ENCODE peak calls at places on chromosomes 3 and 15, in eight cellular contexts. Q is endothelial cell of umbilical vein, Y is HepG2, Z is HCT116, J is H1, H is SK-N-SH, E is GM12878, O is K562. K is an unnamed sample.

GRCh38 chr3:69250014-69250413 is 127.6 kb upstream of the LMOD3 start:
- DNase-seq in O (peak; percentile 1), J (no peak), E (no peak), H (no peak), Z (no peak), Q (no peak), Y (no peak), K (no peak)

GRCh38 chr15:83845230-83845629 is 191.3 kb downstream of the ADAMTSL3 start:
- DNase-seq in H (no peak), E (no peak), Y (no peak), J (no peak), Z (no peak), Q (no peak), O (no peak), K (no peak)

GRCh38 chr3:182226995-182227394 is 515.3 kb downstream of the SOX2 start:
- DNase-seq in Z (no peak), Y (no peak), Q (no peak), O (no peak), J (no peak), E (no peak), H (no peak), K (no peak)

GRCh38 chr3:69698728-69699127 is 40.5 kb upstream of the MITF start:
- DNase-seq in Y (no peak), O (no peak), Q (no peak), J (no peak), E (no peak), Z (no peak), H (no peak), K (no peak)

GRCh38 chr3:184725176-184725575 is 13.3 kb upstream of the MAGEF1 start:
- DNase-seq in Y (no peak), E (no peak), Z (no peak), Q (no peak), J (no peak), O (no peak), H (no peak), K (no peak)

GRCh38 chr3:38960953-38961622 is 90.7 kb downstream of the SCN11A start:
- DNase-seq in Q (peak; percentile 57), Y (peak; percentile 25), O (peak; percentile 76), H (peak; percentile 56), J (peak; percentile 39), E (peak; percentile 8), Z (peak; percentile 58), K (no peak)

GRCh38 chr15:39887832-39888231 is 32.2 kb downstream of the GPR176 start:
- DNase-seq in H (no peak), E (no peak), J (no peak), Q (peak; percentile 74), O (peak; percentile 12), Z (peak; percentile 3), Y (peak; percentile 78), K (no peak)

GRCh38 chr3:10762611-10763247 is 53.3 kb upstream of the SLC6A11 start:
- DNase-seq in J (no peak), Q (no peak), O (no peak), H (no peak), Y (no peak), E (no peak), Z (no peak), K (no peak)

GRCh38 chr15:73691398-73691797 is 7.2 kb downstream of the CD276 start:
- DNase-seq in E (no peak), Y (no peak), O (peak; percentile 27), Z (no peak), Q (peak; percentile 25), J (no peak), H (no peak), K (no peak)

GRCh38 chr3:143206955-143207337 is 87.4 kb downstream of the CHST2 start:
- DNase-seq in Q (no peak), H (no peak), E (no peak), Y (no peak), Z (no peak), J (no peak), O (no peak), K (no peak)

GRCh38 chr3:182746959-182747358 is 46.3 kb upstream of the ATP11B start:
- DNase-seq in O (no peak), Q (no peak), Y (no peak), H (no peak), Z (no peak), J (no peak), E (no peak), K (no peak)

GRCh38 chr15:80662756-80663553 is 32.2 kb upstream of the ABHD17C start:
- DNase-seq in Z (no peak), Q (no peak), Y (no peak), J (no peak), H (no peak), O (no peak), E (no peak), K (no peak)

GRCh38 chr3:137116619-137117018 is 158.8 kb downstream of the IL20RB start:
- DNase-seq in Q (no peak), E (no peak), Z (no peak), J (no peak), O (no peak), Y (no peak), H (no peak), K (no peak)

GRCh38 chr3:117052356-117052755 is 342.8 kb downstream of the TUSC7 start:
- DNase-seq in J (no peak), E (no peak), Y (no peak), Z (no peak), O (no peak), H (no peak), Q (peak; percentile 76), K (no peak)

GRCh38 chr15:56772868-56773639 is 39.7 kb upstream of the ZNF280D start:
- DNase-seq in Z (no peak), O (no peak), H (no peak), E (no peak), Y (peak; percentile 86), J (no peak), Q (no peak), K (no peak)

GRCh38 chr3:59189561-59190338 is 139.9 kb upstream of the CFAP20DC start:
- DNase-seq in Y (peak; percentile 3), H (no peak), J (no peak), Z (no peak), E (no peak), O (peak; percentile 11), Q (no peak), K (no peak)

GRCh38 chr3:117246771-117247555 is 537.4 kb downstream of the TUSC7 start:
- DNase-seq in E (no peak), Y (no peak), H (no peak), Z (no peak), O (no peak), Q (no peak), J (no peak), K (no peak)

GRCh38 chr3:133535971-133536634 is 37.4 kb upstream of the CDV3 start:
- DNase-seq in H (no peak), Q (peak; percentile 82), Y (peak; percentile 70), J (no peak), E (no peak), Z (no peak), O (no peak), K (peak; percentile 56)
- H3K9ac ChIP-seq in H (no peak overlapping the region), Q (peak overlapping the region; percentile 29), Y (peak overlapping the region; percentile 7), J (no peak overlapping the region), E (no peak overlapping the region), Z (no peak overlapping the region), O (no peak overlapping the region), K (peak overlapping the region; percentile 34)

DNA sequence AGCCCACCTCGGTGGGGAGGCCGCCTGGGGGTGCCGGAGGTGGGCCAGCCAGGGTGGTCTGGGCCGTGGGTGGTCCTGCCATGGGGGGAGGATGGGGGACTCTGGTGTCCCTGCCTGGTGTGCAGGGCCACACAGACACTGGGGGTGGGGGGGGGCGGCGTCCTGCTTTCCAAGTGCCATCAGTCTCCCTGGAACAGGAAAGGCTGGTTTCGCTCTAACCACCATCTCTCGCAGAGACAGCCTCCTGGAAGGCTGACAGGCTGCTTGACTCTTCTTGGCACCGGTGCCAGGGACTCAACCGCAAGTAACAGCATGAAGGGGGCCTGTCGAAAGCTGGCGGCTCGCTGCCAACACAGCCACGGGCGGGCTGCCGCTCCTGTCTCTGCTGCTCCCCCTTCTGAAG is 40.3 kb downstream of the RGMA start:
- DNase-seq in H (no peak), J (no peak), O (no peak), Y (no peak), E (no peak), Z (no peak), Q (no peak), K (no peak)
- TF ChIP-seq POLR2AphosphoS5 in H (no peak), J (no peak), O (no peak), Y (no peak), E (no peak), Z (no peak), Q (no peak), K (no peak)

GRCh38 chr15:101533371-101534140 is 44.0 kb upstream of the PCSK6 start:
- DNase-seq in O (no peak), H (no peak), Q (no peak), Y (no peak), J (no peak), E (no peak), Z (no peak), K (no peak)
- H3K9ac ChIP-seq in O (no peak overlapping the region), H (no peak overlapping the region), Q (no peak overlapping the region), Y (no peak overlapping the region), J (no peak overlapping the region), E (no peak overlapping the region), Z (no peak overlapping the region), K (no peak overlapping the region)

DNA sequence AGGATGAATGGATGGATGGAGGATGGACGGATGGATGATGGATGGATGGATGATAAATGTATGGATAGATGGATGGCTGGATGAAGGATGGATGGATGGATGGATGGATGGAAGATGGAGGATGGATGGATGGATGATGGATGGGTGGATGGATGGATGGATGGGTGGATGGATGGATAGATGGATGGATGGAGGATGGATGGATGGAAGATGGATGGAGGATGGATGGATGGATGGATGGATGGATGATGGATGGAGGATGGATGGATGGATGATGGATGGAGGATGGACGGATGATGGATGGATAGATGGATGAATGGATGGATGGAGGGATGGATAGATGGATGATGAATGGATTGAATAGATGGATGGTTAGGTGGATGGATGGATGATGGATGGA is 210.6 kb upstream of the IGF1R start:
- DNase-seq in H (no peak), J (no peak), Q (no peak), Z (no peak), E (no peak), O (no peak), Y (no peak), K (no peak)
- TF ChIP-seq POLR2AphosphoS5 in H (no peak), J (no peak), Q (no peak), Z (no peak), E (no peak), O (no peak), Y (no peak), K (no peak)

GRCh38 chr3:164196477-164196876 is 881.8 kb downstream of the SI start:
- DNase-seq in J (no peak), Q (no peak), Z (no peak), H (no peak), Y (no peak), E (no peak), O (no peak), K (no peak)

GRCh38 chr3:164194842-164195241 is 883.5 kb downstream of the SI start:
- DNase-seq in Q (no peak), O (no peak), E (no peak), Z (no peak), Y (peak; percentile 1), J (no peak), H (no peak), K (no peak)

GRCh38 chr3:164199982-164200823 is 878.1 kb downstream of the SI start:
- DNase-seq in Z (no peak), H (no peak), E (no peak), Q (no peak), Y (no peak), J (no peak), O (no peak), K (no peak)
- H3K9ac ChIP-seq in Z (no peak overlapping the region), H (no peak overlapping the region), E (no peak overlapping the region), Q (no peak overlapping the region), Y (no peak overlapping the region), J (no peak overlapping the region), O (no peak overlapping the region), K (no peak overlapping the region)